ENCODE peak calls at places on chromosomes 2 and 18, in five cellular contexts. L, Z, Q, G and Y are unnamed samples.

GRCh38 chr18:9737814-9738160 is 29.7 kb downstream of the RAB31 start:
- DNase-seq in Z (no peak), L (peak), Q (peak), G (no peak), Y (no peak)

GRCh38 chr2:8761529-8762164 is 75.8 kb downstream of the KIDINS220 start:
- DNase-seq in Q (peak), G (peak), Z (peak), L (peak), Y (peak)

GRCh38 chr2:232008907-232009638 is 47.6 kb downstream of the DIS3L2 start:
- DNase-seq in L (no peak), G (peak), Q (no peak), Z (peak), Y (no peak)

GRCh38 chr2:152407204-152407721 is 72.3 kb downstream of the FMNL2 start:
- DNase-seq in Q (no peak), L (peak), Z (peak), G (peak), Y (peak)

GRCh38 chr18:62403125-62403524 is 78.0 kb downstream of the TNFRSF11A start:
- DNase-seq in L (no peak), G (no peak), Z (no peak), Q (no peak), Y (no peak)

GRCh38 chr2:238024986-238025385 is 35.8 kb upstream of the SCLY start:
- DNase-seq in Q (peak), L (no peak), Z (peak), G (peak), Y (no peak)

GRCh38 chr2:163692611-163693482 is 43.0 kb downstream of the FIGN start:
- DNase-seq in L (no peak), Q (peak), Z (no peak), G (peak), Y (no peak)

GRCh38 chr2:193539188-193539587 is 1344.5 kb upstream of the TMEFF2 start:
- DNase-seq in Z (no peak), L (no peak), Q (no peak), G (no peak), Y (no peak)

GRCh38 chr2:27131429-27131828 is 3.0 kb downstream of the PREB start:
- DNase-seq in Z (no peak), Q (no peak), G (no peak), L (no peak), Y (no peak)

GRCh38 chr2:27134781-27135470 is 490 bp upstream of the PREB start:
- DNase-seq in L (no peak), Q (no peak), Z (no peak), G (no peak), Y (no peak)

GRCh38 chr2:27135471-27135955 is 1.1 kb upstream of the PREB start:
- DNase-seq in L (no peak), Z (no peak), Q (no peak), G (no peak), Y (no peak)

GRCh38 chr2:27133905-27134780 is at the start of gene PREB:
- DNase-seq in G (peak), Z (peak), L (peak), Q (peak), Y (peak)

DNA sequence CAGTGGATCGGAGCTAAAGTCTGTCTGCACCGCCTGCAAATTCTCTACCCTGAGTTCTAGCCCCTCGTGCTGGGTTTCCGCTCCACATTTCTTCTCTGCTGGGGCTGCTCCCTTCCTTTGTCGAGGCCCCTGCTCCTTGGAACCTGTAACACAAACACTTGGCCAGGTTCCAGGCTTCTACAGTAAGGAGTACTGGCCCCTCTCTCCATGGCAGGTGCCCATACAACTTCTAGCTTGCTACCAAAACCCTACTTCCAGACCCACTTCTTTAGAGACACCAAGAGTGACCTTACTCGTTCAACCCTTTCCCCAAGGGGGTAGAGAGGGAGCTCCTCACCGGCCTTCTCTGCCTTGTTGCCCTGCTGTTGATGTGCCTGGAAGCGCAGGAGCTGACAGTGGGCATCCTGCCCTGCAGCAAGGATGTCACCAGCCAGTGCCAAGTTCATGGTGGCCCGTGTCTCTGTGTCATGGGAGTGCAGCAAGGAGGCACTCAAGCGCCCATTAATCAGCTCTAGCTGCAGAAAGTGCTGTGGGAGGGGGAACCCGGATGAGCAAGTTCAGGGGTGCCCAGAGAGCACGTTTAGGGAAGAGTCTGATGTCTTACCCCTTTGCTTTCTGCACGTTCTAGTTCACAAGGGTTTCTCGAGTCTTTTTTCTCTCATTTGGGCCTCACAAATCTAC is 1.1 kb downstream of the PREB start:
- DNase-seq in Z (no peak), G (no peak), Q (no peak), L (peak), Y (no peak)
- H3K9ac ChIP-seq in Z (peak), G (peak), Q (peak), L (peak), Y (peak)

GRCh38 chr18:7958897-7959146 is 391.7 kb downstream of the PTPRM start:
- DNase-seq in Q (no peak), G (no peak), Z (no peak), L (no peak), Y (no peak)
- H3K9ac ChIP-seq in Q (peak), G (peak), Z (peak), L (no peak), Y (no peak)

DNA sequence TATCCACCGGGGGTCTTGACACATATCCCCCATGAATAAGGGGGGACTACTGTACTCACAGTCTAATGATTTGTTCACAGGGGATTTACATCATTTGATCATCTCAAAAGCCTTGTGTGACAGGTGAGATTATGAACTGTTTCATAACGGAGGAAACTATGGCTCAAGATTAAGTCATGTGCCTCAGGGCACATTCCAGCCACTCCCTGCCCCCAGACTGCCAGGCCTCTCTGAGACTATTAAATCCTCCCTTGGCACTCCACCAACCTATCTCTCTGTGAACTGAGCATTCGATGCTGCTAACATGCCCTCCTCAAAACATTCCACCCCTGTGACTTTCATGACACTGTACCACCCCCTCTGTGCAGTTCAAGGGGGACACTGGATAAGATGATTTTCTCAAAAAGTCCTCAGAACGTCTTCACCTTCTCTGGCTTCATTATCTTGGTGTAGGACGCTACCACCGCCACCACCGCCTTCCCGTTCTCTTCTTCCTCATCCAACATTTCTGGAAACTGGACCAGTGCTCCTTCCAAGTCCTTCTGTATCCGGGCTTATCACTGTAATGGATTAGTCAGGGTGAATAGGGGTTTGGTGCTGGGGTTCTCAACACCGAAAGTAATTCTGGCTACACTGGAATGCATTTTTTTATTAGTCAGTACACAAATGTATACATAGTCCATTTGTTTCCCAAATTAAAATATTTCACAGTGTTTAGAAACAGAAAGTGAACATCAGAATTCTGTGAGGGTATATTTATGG is 169.6 kb downstream of the KCNS3 start:
- DNase-seq in Q (peak), Z (peak), G (peak), L (no peak), Y (no peak)
- H3K9ac ChIP-seq in Q (peak), Z (no peak), G (no peak), L (no peak), Y (no peak)

GRCh38 chr2:183543222-183543621 is 419.0 kb downstream of the NUP35 start:
- DNase-seq in Q (no peak), Z (no peak), G (no peak), L (no peak), Y (no peak)
- H3K9ac ChIP-seq in Q (no peak), Z (no peak), G (no peak), L (no peak), Y (no peak)

GRCh38 chr2:189579585-189579984 is 1.0 kb downstream of the SLC40A1 start:
- DNase-seq in Q (no peak), G (peak), Z (no peak), L (no peak), Y (no peak)

GRCh38 chr2:189581354-189582139 is 961 bp upstream of the SLC40A1 start:
- DNase-seq in Q (peak), L (peak), G (no peak), Z (no peak), Y (peak)

GRCh38 chr2:189580267-189580661 is 322 bp downstream of the SLC40A1 start:
- DNase-seq in L (peak), Q (no peak), G (no peak), Z (peak), Y (peak)

GRCh38 chr2:189582140-189582825 is 1.7 kb upstream of the SLC40A1 start:
- DNase-seq in Q (no peak), G (no peak), Z (no peak), L (no peak), Y (no peak)

DNA sequence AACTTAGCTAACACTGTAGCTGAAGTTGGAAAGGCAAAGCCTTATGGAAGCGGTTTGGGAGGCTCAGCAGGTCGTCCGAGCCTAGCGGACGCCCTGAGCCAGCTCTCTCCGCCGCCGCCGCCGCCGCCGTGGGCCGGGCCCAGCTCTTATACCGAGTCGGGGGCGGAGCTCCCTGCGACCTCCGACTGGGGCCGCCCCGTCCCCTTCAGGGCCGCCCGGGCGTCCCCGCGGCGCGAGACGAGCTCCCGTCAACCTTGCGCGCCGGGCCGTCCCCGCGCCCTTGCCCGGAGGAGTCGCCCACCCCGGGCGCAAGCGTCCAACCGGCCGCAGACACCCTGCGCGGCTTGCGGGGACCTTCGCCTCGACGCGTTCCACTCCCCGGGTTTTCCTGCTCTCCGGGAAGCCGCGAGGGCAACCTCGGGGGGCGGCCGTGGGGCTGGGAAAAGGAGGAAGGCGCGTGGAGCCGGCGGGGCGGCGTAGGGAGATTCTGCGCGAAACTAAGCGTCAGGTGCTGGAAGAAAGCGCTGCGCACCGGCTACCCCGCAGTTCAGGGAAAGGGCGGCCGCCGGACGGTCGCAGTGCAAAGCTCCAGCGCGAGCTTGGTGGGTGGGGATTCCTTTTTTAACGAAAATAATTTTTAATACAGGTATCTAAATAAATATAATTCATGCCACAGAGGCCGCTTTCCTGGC is at the start of gene SLC40A1:
- DNase-seq in L (peak), Z (peak), Q (peak), G (peak), Y (peak)
- H3K9ac ChIP-seq in L (peak), Z (peak), Q (peak), G (peak), Y (peak)

GRCh38 chr2:178194600-178195389 is 483 bp downstream of the OSBPL6 start:
- DNase-seq in Z (peak), L (peak), G (peak), Q (peak), Y (peak)
- H3K9ac ChIP-seq in Z (peak), L (peak), G (peak), Q (peak), Y (peak)

DNA sequence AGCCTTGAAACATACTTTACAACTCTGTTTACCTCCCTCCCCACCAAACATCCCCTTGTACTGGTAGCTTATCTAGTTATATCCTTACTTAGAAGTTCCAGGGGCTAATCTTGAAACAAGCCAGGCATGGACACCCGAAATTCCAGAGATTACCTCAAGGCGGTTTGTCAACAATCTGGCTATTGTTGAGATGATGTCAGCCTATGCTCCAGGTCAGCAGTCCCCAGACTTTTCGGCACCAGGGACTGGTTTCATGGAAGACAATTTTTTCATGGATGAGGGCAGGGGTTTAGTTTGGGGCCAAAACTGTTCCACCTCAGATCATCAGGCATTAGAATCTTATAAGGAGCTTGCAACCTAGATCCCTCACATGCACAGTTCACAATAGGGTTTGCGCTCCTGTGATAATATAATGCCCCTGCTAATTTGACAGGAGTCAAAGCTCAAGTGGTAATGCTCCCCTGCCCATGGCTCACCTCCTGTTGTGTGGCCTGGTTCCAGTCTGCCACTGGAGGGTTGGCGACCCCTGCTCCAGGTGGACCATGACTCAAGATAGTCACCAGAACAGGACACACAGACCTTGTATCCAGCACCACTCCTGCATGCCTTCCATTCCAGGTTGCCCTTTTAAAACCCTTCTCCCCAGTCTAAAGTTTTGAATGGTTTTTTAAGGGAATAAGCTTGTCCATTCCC is 171.2 kb downstream of the SPAG16 start:
- DNase-seq in G (no peak), Q (no peak), L (no peak), Z (no peak), Y (no peak)
- H3K9ac ChIP-seq in G (no peak), Q (no peak), L (no peak), Z (no peak), Y (no peak)

DNA sequence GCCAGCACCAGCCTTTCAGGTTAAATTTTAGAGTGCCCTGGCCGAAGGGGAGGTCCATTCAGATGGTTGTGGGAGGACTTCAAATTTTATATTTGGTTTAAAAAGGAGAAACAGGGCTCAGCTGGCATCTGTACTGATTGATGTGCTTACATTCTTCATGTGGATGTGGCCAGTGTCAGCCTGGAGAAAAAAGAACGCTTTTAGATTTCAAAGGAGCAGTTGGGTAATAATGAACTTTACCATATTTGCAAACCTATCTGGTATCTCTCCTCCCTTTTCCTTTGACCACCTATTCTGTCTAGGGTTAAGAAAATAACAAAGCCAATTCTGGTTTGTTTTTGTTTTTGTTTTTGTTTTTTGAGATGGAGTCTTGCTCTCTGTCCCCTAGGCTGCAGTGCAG is 21.3 kb downstream of the RAB12 start:
- DNase-seq in Q (no peak), L (no peak), G (no peak), Z (no peak), Y (no peak)
- H3K9ac ChIP-seq in Q (no peak), L (no peak), G (no peak), Z (no peak), Y (no peak)